ENCODE peak calls at places on chromosomes 6 and 20, in ten cellular contexts. One of them, this sample, is unnamed.

GRCh38 chr6:41027251-41027650 is 11.8 kb downstream of the UNC5CL start:
- DNase-seq in mammary epithelial cell: no peak
- DNase-seq in endodermal cell: no peak
- DNase-seq in adipocyte: no peak
- DNase-seq in CD4-positive, alpha-beta memory T cell: no peak
- DNase-seq in SK-N-MC: no peak
- DNase-seq in small intestine: no peak
- DNase-seq in BJ: no peak
- DNase-seq in testis: no peak
- DNase-seq in endothelial cell of umbilical vein: no peak
- DNase-seq in this sample: no peak

GRCh38 chr20:64093013-64093503 is 8.9 kb upstream of the LKAAEAR1 start:
- DNase-seq in testis: no peak
- DNase-seq in endothelial cell of umbilical vein: no peak
- DNase-seq in mammary epithelial cell: no peak
- DNase-seq in SK-N-MC: no peak
- DNase-seq in endodermal cell: peak; percentile 75
- DNase-seq in adipocyte: no peak
- DNase-seq in small intestine: no peak
- DNase-seq in CD4-positive, alpha-beta memory T cell: no peak
- DNase-seq in BJ: no peak
- DNase-seq in this sample: peak; percentile 41

GRCh38 chr20:58639182-58640146 is 11.6 kb upstream of the STX16 start:
- DNase-seq in mammary epithelial cell: no peak
- DNase-seq in BJ: no peak
- DNase-seq in endothelial cell of umbilical vein: no peak
- DNase-seq in testis: no peak
- DNase-seq in endodermal cell: no peak
- DNase-seq in CD4-positive, alpha-beta memory T cell: no peak
- DNase-seq in small intestine: no peak
- DNase-seq in adipocyte: no peak
- DNase-seq in SK-N-MC: no peak
- DNase-seq in this sample: no peak

GRCh38 chr6:11386726-11387125 is 150.8 kb upstream of the TMEM170B start:
- DNase-seq in small intestine: no peak
- DNase-seq in endodermal cell: no peak
- DNase-seq in BJ: no peak
- DNase-seq in testis: no peak
- DNase-seq in endothelial cell of umbilical vein: no peak
- DNase-seq in adipocyte: no peak
- DNase-seq in mammary epithelial cell: no peak
- DNase-seq in CD4-positive, alpha-beta memory T cell: no peak
- DNase-seq in SK-N-MC: no peak
- DNase-seq in this sample: no peak

GRCh38 chr6:122154912-122155516 is 244.4 kb upstream of the HSF2 start:
- DNase-seq in SK-N-MC: no peak
- DNase-seq in BJ: no peak
- DNase-seq in CD4-positive, alpha-beta memory T cell: no peak
- DNase-seq in endodermal cell: peak; percentile 56
- DNase-seq in mammary epithelial cell: no peak
- DNase-seq in endothelial cell of umbilical vein: no peak
- DNase-seq in adipocyte: no peak
- DNase-seq in testis: no peak
- DNase-seq in small intestine: no peak
- DNase-seq in this sample: no peak

GRCh38 chr6:145213614-145214013 is 521.7 kb downstream of the EPM2A start:
- DNase-seq in endodermal cell: no peak
- DNase-seq in small intestine: no peak
- DNase-seq in BJ: no peak
- DNase-seq in CD4-positive, alpha-beta memory T cell: no peak
- DNase-seq in adipocyte: peak; percentile 14
- DNase-seq in endothelial cell of umbilical vein: no peak
- DNase-seq in SK-N-MC: no peak
- DNase-seq in mammary epithelial cell: no peak
- DNase-seq in testis: no peak
- DNase-seq in this sample: no peak

GRCh38 chr20:60652615-60653014 is 599.4 kb upstream of the CDH4 start:
- DNase-seq in small intestine: no peak
- DNase-seq in SK-N-MC: no peak
- DNase-seq in testis: no peak
- DNase-seq in adipocyte: no peak
- DNase-seq in BJ: no peak
- DNase-seq in endothelial cell of umbilical vein: no peak
- DNase-seq in mammary epithelial cell: no peak
- DNase-seq in endodermal cell: no peak
- DNase-seq in CD4-positive, alpha-beta memory T cell: no peak
- DNase-seq in this sample: no peak

GRCh38 chr6:70538364-70538763 is 28.4 kb upstream of the SDHAF4 start:
- DNase-seq in small intestine: no peak
- DNase-seq in endodermal cell: no peak
- DNase-seq in CD4-positive, alpha-beta memory T cell: no peak
- DNase-seq in SK-N-MC: no peak
- DNase-seq in endothelial cell of umbilical vein: no peak
- DNase-seq in BJ: no peak
- DNase-seq in adipocyte: no peak
- DNase-seq in testis: no peak
- DNase-seq in mammary epithelial cell: no peak
- DNase-seq in this sample: no peak

GRCh38 chr6:14721103-14721758 is 524.6 kb upstream of the JARID2 start:
- DNase-seq in BJ: no peak
- DNase-seq in SK-N-MC: no peak
- DNase-seq in testis: no peak
- DNase-seq in endothelial cell of umbilical vein: no peak
- DNase-seq in CD4-positive, alpha-beta memory T cell: no peak
- DNase-seq in endodermal cell: peak; percentile 14
- DNase-seq in adipocyte: peak; percentile 68
- DNase-seq in small intestine: peak; percentile 16
- DNase-seq in mammary epithelial cell: no peak
- DNase-seq in this sample: no peak

GRCh38 chr20:49566401-49566800 is 1.5 kb downstream of the PTGIS start:
- DNase-seq in endodermal cell: no peak
- DNase-seq in mammary epithelial cell: no peak
- DNase-seq in endothelial cell of umbilical vein: no peak
- DNase-seq in BJ: no peak
- DNase-seq in testis: no peak
- DNase-seq in small intestine: no peak
- DNase-seq in adipocyte: no peak
- DNase-seq in SK-N-MC: no peak
- DNase-seq in CD4-positive, alpha-beta memory T cell: no peak
- DNase-seq in this sample: no peak

GRCh38 chr20:63082308-63082938 is 75.7 kb upstream of the BHLHE23 start:
- DNase-seq in endothelial cell of umbilical vein: no peak
- DNase-seq in CD4-positive, alpha-beta memory T cell: peak; percentile 24
- DNase-seq in mammary epithelial cell: peak; percentile 21
- DNase-seq in adipocyte: peak; percentile 48
- DNase-seq in testis: peak; percentile 71
- DNase-seq in SK-N-MC: no peak
- DNase-seq in endodermal cell: peak; percentile 93
- DNase-seq in BJ: no peak
- DNase-seq in small intestine: no peak
- DNase-seq in this sample: peak; percentile 11

GRCh38 chr20:41483553-41483930 is 116.9 kb upstream of the EMILIN3 start:
- DNase-seq in testis: no peak
- DNase-seq in endothelial cell of umbilical vein: no peak
- DNase-seq in CD4-positive, alpha-beta memory T cell: no peak
- DNase-seq in small intestine: no peak
- DNase-seq in BJ: no peak
- DNase-seq in mammary epithelial cell: no peak
- DNase-seq in adipocyte: peak; percentile 40
- DNase-seq in endodermal cell: no peak
- DNase-seq in SK-N-MC: no peak
- DNase-seq in this sample: no peak

GRCh38 chr6:151060096-151060741 is 179.5 kb upstream of the AKAP12 start:
- DNase-seq in CD4-positive, alpha-beta memory T cell: no peak
- DNase-seq in BJ: peak; percentile 94
- DNase-seq in endothelial cell of umbilical vein: peak; percentile 90
- DNase-seq in endodermal cell: no peak
- DNase-seq in SK-N-MC: no peak
- DNase-seq in small intestine: peak; percentile 64
- DNase-seq in testis: no peak
- DNase-seq in mammary epithelial cell: peak; percentile 95
- DNase-seq in adipocyte: peak; percentile 76
- DNase-seq in this sample: no peak

GRCh38 chr6:96466149-96466863 is 55.3 kb upstream of the UFL1 start:
- DNase-seq in endothelial cell of umbilical vein: no peak
- DNase-seq in endodermal cell: no peak
- DNase-seq in testis: no peak
- DNase-seq in small intestine: no peak
- DNase-seq in BJ: no peak
- DNase-seq in adipocyte: no peak
- DNase-seq in CD4-positive, alpha-beta memory T cell: peak; percentile 4
- DNase-seq in mammary epithelial cell: peak; percentile 9
- DNase-seq in SK-N-MC: no peak
- DNase-seq in this sample: no peak

GRCh38 chr6:133129556-133129955 is 111.6 kb upstream of the EYA4 start:
- DNase-seq in endothelial cell of umbilical vein: no peak
- DNase-seq in BJ: no peak
- DNase-seq in testis: no peak
- DNase-seq in adipocyte: no peak
- DNase-seq in mammary epithelial cell: peak; percentile 32
- DNase-seq in SK-N-MC: no peak
- DNase-seq in CD4-positive, alpha-beta memory T cell: no peak
- DNase-seq in endodermal cell: no peak
- DNase-seq in small intestine: no peak
- DNase-seq in this sample: no peak

GRCh38 chr6:168181776-168182765 is 103.1 kb upstream of the FRMD1 start:
- DNase-seq in CD4-positive, alpha-beta memory T cell: no peak
- DNase-seq in BJ: no peak
- DNase-seq in endodermal cell: peak; percentile 42
- DNase-seq in testis: no peak
- DNase-seq in SK-N-MC: peak; percentile 44
- DNase-seq in small intestine: no peak
- DNase-seq in endothelial cell of umbilical vein: no peak
- DNase-seq in mammary epithelial cell: no peak
- DNase-seq in adipocyte: no peak
- DNase-seq in this sample: no peak

GRCh38 chr20:62611794-62612193 is 30.5 kb upstream of the SLCO4A1 start:
- DNase-seq in endothelial cell of umbilical vein: no peak
- DNase-seq in small intestine: no peak
- DNase-seq in mammary epithelial cell: no peak
- DNase-seq in testis: no peak
- DNase-seq in CD4-positive, alpha-beta memory T cell: no peak
- DNase-seq in adipocyte: no peak
- DNase-seq in endodermal cell: no peak
- DNase-seq in SK-N-MC: no peak
- DNase-seq in BJ: no peak
- DNase-seq in this sample: no peak

GRCh38 chr6:125312478-125312877 is 10.7 kb upstream of the HDDC2 start:
- DNase-seq in mammary epithelial cell: no peak
- DNase-seq in small intestine: no peak
- DNase-seq in BJ: no peak
- DNase-seq in endodermal cell: no peak
- DNase-seq in testis: no peak
- DNase-seq in CD4-positive, alpha-beta memory T cell: no peak
- DNase-seq in adipocyte: no peak
- DNase-seq in endothelial cell of umbilical vein: no peak
- DNase-seq in SK-N-MC: no peak
- DNase-seq in this sample: no peak
- H3K36me3 ChIP-seq in mammary epithelial cell: no peaks in the 10 kb centered on the region
- H3K36me3 ChIP-seq in small intestine: no peaks in the 10 kb centered on the region
- H3K36me3 ChIP-seq in BJ: no peaks in the 10 kb centered on the region
- H3K36me3 ChIP-seq in endodermal cell: no peaks in the 10 kb centered on the region
- H3K36me3 ChIP-seq in testis: no peaks in the 10 kb centered on the region
- H3K36me3 ChIP-seq in CD4-positive, alpha-beta memory T cell: no peaks in the 10 kb centered on the region
- H3K36me3 ChIP-seq in adipocyte: no peaks in the 10 kb centered on the region
- H3K36me3 ChIP-seq in endothelial cell of umbilical vein: no peaks in the 10 kb centered on the region
- H3K36me3 ChIP-seq in SK-N-MC: no peaks in the 10 kb centered on the region
- H3K36me3 ChIP-seq in this sample: no peaks in the 10 kb centered on the region

GRCh38 chr20:18031888-18032509 is 25.7 kb downstream of the OVOL2 start:
- DNase-seq in CD4-positive, alpha-beta memory T cell: no peak
- DNase-seq in mammary epithelial cell: no peak
- DNase-seq in BJ: no peak
- DNase-seq in endodermal cell: no peak
- DNase-seq in SK-N-MC: no peak
- DNase-seq in small intestine: peak; percentile 92
- DNase-seq in testis: no peak
- DNase-seq in adipocyte: no peak
- DNase-seq in endothelial cell of umbilical vein: no peak
- DNase-seq in this sample: no peak
- H3K36me3 ChIP-seq in CD4-positive, alpha-beta memory T cell: no peaks in the 10 kb centered on the region
- H3K36me3 ChIP-seq in mammary epithelial cell: peaks cover 3% of the 10 kb centered on the region
- H3K36me3 ChIP-seq in BJ: no peaks in the 10 kb centered on the region
- H3K36me3 ChIP-seq in endodermal cell: no peaks in the 10 kb centered on the region
- H3K36me3 ChIP-seq in SK-N-MC: no peaks in the 10 kb centered on the region
- H3K36me3 ChIP-seq in small intestine: no peaks in the 10 kb centered on the region
- H3K36me3 ChIP-seq in testis: no peaks in the 10 kb centered on the region
- H3K36me3 ChIP-seq in adipocyte: no peaks in the 10 kb centered on the region
- H3K36me3 ChIP-seq in endothelial cell of umbilical vein: no peaks in the 10 kb centered on the region
- H3K36me3 ChIP-seq in this sample: no peaks in the 10 kb centered on the region

GRCh38 chr6:47716207-47716606 is 17.8 kb downstream of the ADGRF4 start:
- DNase-seq in testis: no peak
- DNase-seq in SK-N-MC: no peak
- DNase-seq in endothelial cell of umbilical vein: no peak
- DNase-seq in adipocyte: no peak
- DNase-seq in CD4-positive, alpha-beta memory T cell: no peak
- DNase-seq in small intestine: no peak
- DNase-seq in BJ: no peak
- DNase-seq in mammary epithelial cell: no peak
- DNase-seq in endodermal cell: no peak
- DNase-seq in this sample: no peak

GRCh38 chr6:47724300-47724699 is 25.9 kb downstream of the ADGRF4 start:
- DNase-seq in adipocyte: no peak
- DNase-seq in mammary epithelial cell: peak; percentile 79
- DNase-seq in endodermal cell: no peak
- DNase-seq in BJ: peak; percentile 3
- DNase-seq in small intestine: no peak
- DNase-seq in CD4-positive, alpha-beta memory T cell: no peak
- DNase-seq in endothelial cell of umbilical vein: no peak
- DNase-seq in testis: no peak
- DNase-seq in SK-N-MC: no peak
- DNase-seq in this sample: no peak

GRCh38 chr6:47722178-47722577 is 23.8 kb downstream of the ADGRF4 start:
- DNase-seq in endothelial cell of umbilical vein: no peak
- DNase-seq in endodermal cell: no peak
- DNase-seq in small intestine: no peak
- DNase-seq in BJ: no peak
- DNase-seq in CD4-positive, alpha-beta memory T cell: no peak
- DNase-seq in testis: no peak
- DNase-seq in mammary epithelial cell: peak; percentile 72
- DNase-seq in SK-N-MC: peak; percentile 37
- DNase-seq in adipocyte: no peak
- DNase-seq in this sample: no peak

GRCh38 chr6:47718571-47718970 is 20.2 kb downstream of the ADGRF4 start:
- DNase-seq in BJ: no peak
- DNase-seq in SK-N-MC: no peak
- DNase-seq in endodermal cell: no peak
- DNase-seq in testis: no peak
- DNase-seq in small intestine: no peak
- DNase-seq in CD4-positive, alpha-beta memory T cell: no peak
- DNase-seq in adipocyte: no peak
- DNase-seq in mammary epithelial cell: peak; percentile 75
- DNase-seq in endothelial cell of umbilical vein: no peak
- DNase-seq in this sample: no peak

GRCh38 chr6:47721189-47721588 is 22.8 kb downstream of the ADGRF4 start:
- DNase-seq in small intestine: no peak
- DNase-seq in CD4-positive, alpha-beta memory T cell: no peak
- DNase-seq in mammary epithelial cell: no peak
- DNase-seq in SK-N-MC: no peak
- DNase-seq in BJ: no peak
- DNase-seq in testis: no peak
- DNase-seq in endothelial cell of umbilical vein: no peak
- DNase-seq in adipocyte: no peak
- DNase-seq in endodermal cell: no peak
- DNase-seq in this sample: no peak
- H3K36me3 ChIP-seq in small intestine: no peaks in the 10 kb centered on the region
- H3K36me3 ChIP-seq in CD4-positive, alpha-beta memory T cell: no peaks in the 10 kb centered on the region
- H3K36me3 ChIP-seq in mammary epithelial cell: no peaks in the 10 kb centered on the region
- H3K36me3 ChIP-seq in SK-N-MC: no peaks in the 10 kb centered on the region
- H3K36me3 ChIP-seq in BJ: no peaks in the 10 kb centered on the region
- H3K36me3 ChIP-seq in testis: no peaks in the 10 kb centered on the region
- H3K36me3 ChIP-seq in endothelial cell of umbilical vein: no peaks in the 10 kb centered on the region
- H3K36me3 ChIP-seq in adipocyte: no peaks in the 10 kb centered on the region
- H3K36me3 ChIP-seq in endodermal cell: peaks cover 6% of the 10 kb centered on the region
- H3K36me3 ChIP-seq in this sample: no peaks in the 10 kb centered on the region

GRCh38 chr6:7737867-7738266 is 12.0 kb downstream of the BMP6 start:
- DNase-seq in SK-N-MC: no peak
- DNase-seq in endothelial cell of umbilical vein: no peak
- DNase-seq in BJ: no peak
- DNase-seq in CD4-positive, alpha-beta memory T cell: no peak
- DNase-seq in adipocyte: no peak
- DNase-seq in endodermal cell: no peak
- DNase-seq in mammary epithelial cell: no peak
- DNase-seq in testis: no peak
- DNase-seq in small intestine: no peak
- DNase-seq in this sample: no peak
- H3K36me3 ChIP-seq in SK-N-MC: no peaks in the 10 kb centered on the region
- H3K36me3 ChIP-seq in endothelial cell of umbilical vein: peaks cover 30% of the 10 kb centered on the region
- H3K36me3 ChIP-seq in BJ: no peaks in the 10 kb centered on the region
- H3K36me3 ChIP-seq in CD4-positive, alpha-beta memory T cell: no peaks in the 10 kb centered on the region
- H3K36me3 ChIP-seq in adipocyte: no peaks in the 10 kb centered on the region
- H3K36me3 ChIP-seq in endodermal cell: no peaks in the 10 kb centered on the region
- H3K36me3 ChIP-seq in mammary epithelial cell: no peaks in the 10 kb centered on the region
- H3K36me3 ChIP-seq in testis: no peaks in the 10 kb centered on the region
- H3K36me3 ChIP-seq in small intestine: no peaks in the 10 kb centered on the region
- H3K36me3 ChIP-seq in this sample: no peaks in the 10 kb centered on the region